ENCODE peak calls at places on chromosomes 5 and 9, in seven cellular contexts. P is esophagus squamous epithelium; M is DND-41; O is endothelial cell of umbilical vein; A is fibroblast of lung; V is astrocyte; N is CD4-positive, alpha-beta T cell. L is an unnamed sample.

GRCh38 chr5:150400020-150400326 is 12.7 kb downstream of the CD74 start:
- DNase-seq in A (no peak), N (no peak), P (no peak), O (no peak), M (no peak), V (no peak), L (no peak)

GRCh38 chr5:5025774-5026406 is 114.2 kb upstream of the ADAMTS16 start:
- DNase-seq in A (no peak), M (peak; percentile 67), P (no peak), O (no peak), V (no peak), N (no peak), L (no peak)

GRCh38 chr9:95273369-95274051 is 44.0 kb downstream of the FANCC start:
- DNase-seq in M (no peak), A (no peak), V (no peak), P (no peak), O (no peak), N (no peak), L (no peak)

GRCh38 chr9:27548055-27548741 is 18.6 kb upstream of the MOB3B start:
- DNase-seq in O (peak; percentile 41), M (no peak), A (peak; percentile 74), P (no peak), N (no peak), V (peak; percentile 5), L (no peak)

GRCh38 chr5:79511945-79512493 is 1.9 kb downstream of the HOMER1 start:
- DNase-seq in V (no peak), P (no peak), O (peak; percentile 39), M (no peak), N (no peak), A (peak; percentile 23), L (no peak)

GRCh38 chr5:177402271-177403043 is 2.0 kb upstream of the PFN3 start:
- DNase-seq in V (peak; percentile 42), A (peak; percentile 43), O (no peak), N (peak; percentile 71), P (no peak), M (no peak), L (peak; percentile 54)

GRCh38 chr9:128552744-128553221 is 396 bp downstream of the SPTAN1 start:
- DNase-seq in P (no peak), O (peak; percentile 43), M (peak; percentile 65), V (no peak), A (no peak), N (peak; percentile 42), L (peak; percentile 61)

GRCh38 chr9:128634651-128635262 is 21.9 kb downstream of the DYNC2I2 start:
- DNase-seq in O (no peak), A (no peak), N (no peak), M (no peak), P (no peak), V (no peak), L (no peak)

GRCh38 chr5:173420108-173420507 is 91.9 kb upstream of the STC2 start:
- DNase-seq in O (no peak), N (no peak), V (peak; percentile 28), P (no peak), A (no peak), M (no peak), L (no peak)

GRCh38 chr5:115530426-115530825 is 14.1 kb downstream of the FEM1C start:
- DNase-seq in O (no peak), N (no peak), A (no peak), V (no peak), M (no peak), P (no peak), L (no peak)

GRCh38 chr5:65630981-65631380 is 6.2 kb downstream of the SHLD3 start:
- DNase-seq in V (no peak), N (no peak), O (no peak), M (no peak), P (no peak), A (no peak), L (no peak)

GRCh38 chr5:88659529-88660325 is 223.3 kb downstream of the MEF2C start:
- DNase-seq in N (no peak), V (peak; percentile 48), P (no peak), A (no peak), O (no peak), M (no peak), L (no peak)

GRCh38 chr5:118146824-118147223 is 841.5 kb downstream of the DTWD2 start:
- DNase-seq in V (no peak), N (no peak), O (no peak), A (no peak), P (no peak), M (no peak), L (no peak)

GRCh38 chr5:157390179-157390923 is 69.7 kb upstream of the NIPAL4 start:
- DNase-seq in V (peak; percentile 96), P (no peak), N (peak; percentile 19), O (peak; percentile 40), A (peak; percentile 61), M (no peak), L (no peak)

GRCh38 chr9:125659954-125660353 is 47.1 kb downstream of the MAPKAP1 start:
- DNase-seq in O (peak; percentile 62), V (peak; percentile 86), P (no peak), M (no peak), A (peak; percentile 49), N (no peak), L (no peak)

GRCh38 chr9:97954550-97954989 is 16.6 kb upstream of the HEMGN start:
- DNase-seq in O (peak; percentile 21), V (peak; percentile 3), A (peak; percentile 9), N (peak; percentile 43), P (no peak), M (peak; percentile 56), L (peak; percentile 12)
- TF ChIP-seq CTCF in O (peak; percentile 58), V (peak; percentile 43), A (no peak), N (peak; percentile 81), P (peak; percentile 65), M (peak; percentile 77), L (peak; percentile 70)

DNA sequence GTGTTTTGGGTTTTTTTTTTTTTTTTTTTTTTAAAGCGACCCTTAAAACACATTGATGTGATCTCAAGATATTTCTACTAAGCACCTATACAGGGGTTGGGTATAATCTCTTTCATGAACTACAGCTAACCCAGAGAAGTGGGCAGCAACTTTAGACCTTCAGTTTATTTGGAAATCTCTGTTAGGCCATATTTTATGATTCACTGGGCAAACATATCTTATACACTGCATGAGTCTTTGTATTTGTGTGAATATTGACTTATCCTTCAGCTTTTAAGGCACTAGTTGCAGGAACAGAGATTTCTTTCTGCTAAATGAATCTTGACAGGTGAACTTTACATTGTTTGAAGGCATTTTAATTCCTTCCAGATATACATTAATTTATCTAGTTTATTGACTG is 194.4 kb downstream of the ARRDC3 start:
- DNase-seq in N (no peak), M (no peak), V (no peak), A (no peak), P (no peak), O (no peak), L (no peak)
- TF ChIP-seq CTCF in N (no peak), M (no peak), V (no peak), A (no peak), P (no peak), O (no peak), L (no peak)

GRCh38 chr9:117160254-117160653 is 254.6 kb downstream of the ASTN2 start:
- DNase-seq in M (no peak), O (no peak), A (no peak), P (no peak), V (no peak), N (no peak), L (no peak)
- TF ChIP-seq CTCF in M (peak; percentile 36), O (no peak), A (no peak), P (no peak), V (peak; percentile 32), N (no peak), L (peak; percentile 17)

GRCh38 chr9:112853882-112854585 is 36.6 kb downstream of the SLC46A2 start:
- DNase-seq in M (no peak), V (peak; percentile 7), N (no peak), P (no peak), O (no peak), A (no peak), L (no peak)
- TF ChIP-seq CTCF in M (no peak), V (no peak), N (no peak), P (no peak), O (no peak), A (no peak), L (no peak)

GRCh38 chr5:28903643-28904042 is 1865.3 kb upstream of the CDH9 start:
- DNase-seq in N (no peak), V (no peak), P (no peak), A (no peak), M (no peak), O (no peak), L (no peak)
- TF ChIP-seq CTCF in N (no peak), V (no peak), P (no peak), A (no peak), M (no peak), O (no peak), L (no peak)

GRCh38 chr9:92253656-92254055 is 39.8 kb downstream of the IARS1 start:
- DNase-seq in M (no peak), A (no peak), V (no peak), O (no peak), N (no peak), P (no peak), L (no peak)

GRCh38 chr9:92257327-92257726 is 36.2 kb downstream of the IARS1 start:
- DNase-seq in O (no peak), V (no peak), A (no peak), P (no peak), N (no peak), M (no peak), L (no peak)

DNA sequence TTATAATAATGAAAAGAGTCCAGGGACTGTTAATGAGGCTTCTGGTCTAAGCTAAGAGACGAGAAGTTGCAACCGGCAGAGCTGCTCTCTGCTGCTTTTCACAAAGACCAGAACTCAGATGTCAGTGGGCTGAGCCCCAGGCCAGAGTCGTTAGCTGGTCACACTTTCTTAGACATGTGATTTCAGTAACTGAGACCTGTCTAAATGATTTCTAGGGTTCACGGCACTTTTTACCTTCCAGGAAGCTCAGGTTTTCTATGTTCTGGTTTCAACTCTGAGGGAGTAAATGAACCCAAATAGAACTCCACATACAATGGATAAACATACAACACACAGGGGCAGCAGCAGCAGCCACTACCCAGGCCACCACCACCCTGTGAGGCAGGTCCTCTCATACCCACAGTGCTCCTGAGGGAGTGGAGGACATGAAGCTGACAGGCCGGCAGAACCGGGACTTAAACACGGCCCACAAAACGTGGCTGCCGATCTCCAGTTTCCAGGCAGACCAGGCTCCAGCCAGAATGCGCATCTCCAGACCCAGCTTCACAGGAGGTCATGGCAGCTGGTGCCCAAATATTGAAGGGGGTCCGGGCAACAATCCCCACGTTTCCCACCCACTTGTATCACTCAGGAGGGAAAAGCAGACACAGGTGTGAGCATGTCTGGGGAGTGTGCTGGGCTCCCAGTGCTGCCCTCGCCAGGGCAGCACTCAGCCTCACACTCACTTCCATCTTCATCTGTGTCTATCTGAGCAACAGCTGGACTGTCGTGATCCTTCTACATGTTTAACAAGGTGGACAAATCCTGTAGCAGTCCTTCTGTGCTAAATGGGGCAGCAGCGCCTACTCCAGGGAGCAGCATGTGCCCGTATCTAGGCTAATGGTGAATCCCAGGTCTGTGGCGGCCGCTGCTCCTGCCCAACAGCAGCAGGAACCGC is 38.8 kb downstream of the IARS1 start:
- DNase-seq in V (no peak), N (no peak), O (no peak), M (no peak), P (no peak), A (no peak), L (no peak)
- TF ChIP-seq CTCF in V (no peak), N (no peak), O (no peak), M (peak; percentile 5), P (no peak), A (no peak), L (no peak)

L was measured in progenitor cell of endocrine pancreas.